ENCODE peak calls at places on chromosomes 13 and 19, in seven cellular contexts. One of them, this sample, is unnamed.

GRCh38 chr19:46725859-46726393 is 9.0 kb upstream of the PRKD2 start:
- DNase-seq in CD8-positive, alpha-beta memory T cell: no peak
- DNase-seq in fibroblast of lung: no peak
- DNase-seq in Peyer's patch: no peak
- DNase-seq in Panc1: no peak
- DNase-seq in lower lobe of right lung: no peak
- DNase-seq in heart right ventricle: no peak
- DNase-seq in this sample: no peak

GRCh38 chr13:66994498-66995365 is 235.4 kb downstream of the PCDH9 start:
- DNase-seq in CD8-positive, alpha-beta memory T cell: no peak
- DNase-seq in fibroblast of lung: no peak
- DNase-seq in Peyer's patch: no peak
- DNase-seq in Panc1: no peak
- DNase-seq in lower lobe of right lung: no peak
- DNase-seq in heart right ventricle: no peak
- DNase-seq in this sample: no peak

GRCh38 chr13:40190656-40191100 is 475.8 kb downstream of the FOXO1 start:
- DNase-seq in CD8-positive, alpha-beta memory T cell: peak
- DNase-seq in fibroblast of lung: peak
- DNase-seq in Peyer's patch: peak
- DNase-seq in Panc1: no peak
- DNase-seq in lower lobe of right lung: no peak
- DNase-seq in heart right ventricle: no peak
- DNase-seq in this sample: no peak

GRCh38 chr19:45402469-45403070 is 2.3 kb downstream of the PPP1R13L start:
- DNase-seq in CD8-positive, alpha-beta memory T cell: no peak
- DNase-seq in fibroblast of lung: peak
- DNase-seq in Peyer's patch: peak
- DNase-seq in Panc1: no peak
- DNase-seq in lower lobe of right lung: peak
- DNase-seq in heart right ventricle: no peak
- DNase-seq in this sample: no peak

GRCh38 chr13:77563110-77563509 is 27.6 kb downstream of the SCEL start:
- DNase-seq in CD8-positive, alpha-beta memory T cell: no peak
- DNase-seq in fibroblast of lung: peak
- DNase-seq in Peyer's patch: no peak
- DNase-seq in Panc1: no peak
- DNase-seq in lower lobe of right lung: no peak
- DNase-seq in heart right ventricle: no peak
- DNase-seq in this sample: no peak

GRCh38 chr19:8373867-8374813 is 10.2 kb downstream of the ANGPTL4 start:
- DNase-seq in CD8-positive, alpha-beta memory T cell: no peak
- DNase-seq in fibroblast of lung: no peak
- DNase-seq in Peyer's patch: peak
- DNase-seq in Panc1: no peak
- DNase-seq in lower lobe of right lung: peak
- DNase-seq in heart right ventricle: no peak
- DNase-seq in this sample: no peak

GRCh38 chr19:40539070-40539469 is 37.6 kb upstream of the SHKBP1 start:
- DNase-seq in CD8-positive, alpha-beta memory T cell: no peak
- DNase-seq in fibroblast of lung: no peak
- DNase-seq in Peyer's patch: no peak
- DNase-seq in Panc1: no peak
- DNase-seq in lower lobe of right lung: no peak
- DNase-seq in heart right ventricle: no peak
- DNase-seq in this sample: no peak

GRCh38 chr13:40502236-40502635 is 164.2 kb downstream of the FOXO1 start:
- DNase-seq in CD8-positive, alpha-beta memory T cell: no peak
- DNase-seq in fibroblast of lung: peak
- DNase-seq in Peyer's patch: no peak
- DNase-seq in Panc1: no peak
- DNase-seq in lower lobe of right lung: no peak
- DNase-seq in heart right ventricle: no peak
- DNase-seq in this sample: no peak

GRCh38 chr19:10894911-10895213 is 23.5 kb downstream of the CARM1 start:
- DNase-seq in CD8-positive, alpha-beta memory T cell: no peak
- DNase-seq in fibroblast of lung: no peak
- DNase-seq in Peyer's patch: no peak
- DNase-seq in Panc1: no peak
- DNase-seq in lower lobe of right lung: no peak
- DNase-seq in heart right ventricle: no peak
- DNase-seq in this sample: no peak

GRCh38 chr13:19089315-19089714 is 92.3 kb downstream of the TUBA3C start:
- DNase-seq in CD8-positive, alpha-beta memory T cell: no peak
- DNase-seq in fibroblast of lung: no peak
- DNase-seq in Peyer's patch: no peak
- DNase-seq in Panc1: no peak
- DNase-seq in lower lobe of right lung: no peak
- DNase-seq in heart right ventricle: no peak
- DNase-seq in this sample: no peak

GRCh38 chr19:55516878-55517620 is 19.9 kb downstream of the SBK2 start:
- DNase-seq in CD8-positive, alpha-beta memory T cell: peak
- DNase-seq in fibroblast of lung: peak
- DNase-seq in Peyer's patch: peak
- DNase-seq in Panc1: peak
- DNase-seq in lower lobe of right lung: peak
- DNase-seq in heart right ventricle: peak
- DNase-seq in this sample: peak

GRCh38 chr19:3014135-3014534 is 14.9 kb downstream of the TLE2 start:
- DNase-seq in CD8-positive, alpha-beta memory T cell: no peak
- DNase-seq in fibroblast of lung: no peak
- DNase-seq in Peyer's patch: no peak
- DNase-seq in Panc1: no peak
- DNase-seq in lower lobe of right lung: no peak
- DNase-seq in heart right ventricle: no peak
- DNase-seq in this sample: no peak

GRCh38 chr19:2824129-2824528 is 4.5 kb downstream of the ZNF554 start:
- DNase-seq in CD8-positive, alpha-beta memory T cell: no peak
- DNase-seq in fibroblast of lung: no peak
- DNase-seq in Peyer's patch: no peak
- DNase-seq in Panc1: no peak
- DNase-seq in lower lobe of right lung: no peak
- DNase-seq in heart right ventricle: no peak
- DNase-seq in this sample: no peak

GRCh38 chr19:6610934-6611370 is 20.0 kb upstream of the CD70 start:
- DNase-seq in CD8-positive, alpha-beta memory T cell: no peak
- DNase-seq in fibroblast of lung: peak
- DNase-seq in Peyer's patch: no peak
- DNase-seq in Panc1: no peak
- DNase-seq in lower lobe of right lung: no peak
- DNase-seq in heart right ventricle: no peak
- DNase-seq in this sample: no peak

GRCh38 chr13:82647540-82647939 is 1234.7 kb downstream of the SLITRK1 start:
- DNase-seq in CD8-positive, alpha-beta memory T cell: no peak
- DNase-seq in fibroblast of lung: no peak
- DNase-seq in Peyer's patch: no peak
- DNase-seq in Panc1: no peak
- DNase-seq in lower lobe of right lung: no peak
- DNase-seq in heart right ventricle: no peak
- DNase-seq in this sample: no peak

GRCh38 chr13:41496420-41497234 is 39.3 kb downstream of the RGCC start:
- DNase-seq in CD8-positive, alpha-beta memory T cell: no peak
- DNase-seq in fibroblast of lung: peak
- DNase-seq in Peyer's patch: no peak
- DNase-seq in Panc1: no peak
- DNase-seq in lower lobe of right lung: no peak
- DNase-seq in heart right ventricle: no peak
- DNase-seq in this sample: peak

GRCh38 chr19:18596752-18597157 is 8.2 kb downstream of the REX1BD start:
- DNase-seq in CD8-positive, alpha-beta memory T cell: no peak
- DNase-seq in fibroblast of lung: no peak
- DNase-seq in Peyer's patch: peak
- DNase-seq in Panc1: no peak
- DNase-seq in lower lobe of right lung: peak
- DNase-seq in heart right ventricle: no peak
- DNase-seq in this sample: no peak

GRCh38 chr13:99572921-99573320 is 71.6 kb downstream of the TM9SF2 start:
- DNase-seq in CD8-positive, alpha-beta memory T cell: no peak
- DNase-seq in fibroblast of lung: peak
- DNase-seq in Peyer's patch: no peak
- DNase-seq in Panc1: no peak
- DNase-seq in lower lobe of right lung: no peak
- DNase-seq in heart right ventricle: no peak
- DNase-seq in this sample: no peak

GRCh38 chr13:73254827-73255226 is 196.0 kb downstream of the KLF5 start:
- DNase-seq in CD8-positive, alpha-beta memory T cell: no peak
- DNase-seq in fibroblast of lung: peak
- DNase-seq in Peyer's patch: no peak
- DNase-seq in Panc1: no peak
- DNase-seq in lower lobe of right lung: no peak
- DNase-seq in heart right ventricle: no peak
- DNase-seq in this sample: no peak

GRCh38 chr13:20526664-20527063 is 1.0 kb upstream of the CRYL1 start:
- DNase-seq in CD8-positive, alpha-beta memory T cell: no peak
- DNase-seq in fibroblast of lung: peak
- DNase-seq in Peyer's patch: no peak
- DNase-seq in Panc1: no peak
- DNase-seq in lower lobe of right lung: no peak
- DNase-seq in heart right ventricle: no peak
- DNase-seq in this sample: no peak

GRCh38 chr19:51075998-51076397 is 6.7 kb downstream of the KLK14 start:
- DNase-seq in CD8-positive, alpha-beta memory T cell: no peak
- DNase-seq in fibroblast of lung: no peak
- DNase-seq in Peyer's patch: no peak
- DNase-seq in Panc1: no peak
- DNase-seq in lower lobe of right lung: no peak
- DNase-seq in heart right ventricle: no peak
- DNase-seq in this sample: no peak

GRCh38 chr13:114136576-114136975 is 4.2 kb upstream of the RASA3 start:
- DNase-seq in CD8-positive, alpha-beta memory T cell: no peak
- DNase-seq in fibroblast of lung: no peak
- DNase-seq in Peyer's patch: no peak
- DNase-seq in Panc1: no peak
- DNase-seq in lower lobe of right lung: no peak
- DNase-seq in heart right ventricle: no peak
- DNase-seq in this sample: no peak

GRCh38 chr13:112905086-112905485 is 63.9 kb upstream of the MCF2L start:
- DNase-seq in CD8-positive, alpha-beta memory T cell: no peak
- DNase-seq in fibroblast of lung: no peak
- DNase-seq in Peyer's patch: no peak
- DNase-seq in Panc1: no peak
- DNase-seq in lower lobe of right lung: no peak
- DNase-seq in heart right ventricle: no peak
- DNase-seq in this sample: no peak
- H3K27ac ChIP-seq in CD8-positive, alpha-beta memory T cell: no peak
- H3K27ac ChIP-seq in fibroblast of lung: no peak
- H3K27ac ChIP-seq in Peyer's patch: no peak
- H3K27ac ChIP-seq in Panc1: no peak
- H3K27ac ChIP-seq in lower lobe of right lung: no peak
- H3K27ac ChIP-seq in heart right ventricle: no peak
- H3K27ac ChIP-seq in this sample: no peak

DNA sequence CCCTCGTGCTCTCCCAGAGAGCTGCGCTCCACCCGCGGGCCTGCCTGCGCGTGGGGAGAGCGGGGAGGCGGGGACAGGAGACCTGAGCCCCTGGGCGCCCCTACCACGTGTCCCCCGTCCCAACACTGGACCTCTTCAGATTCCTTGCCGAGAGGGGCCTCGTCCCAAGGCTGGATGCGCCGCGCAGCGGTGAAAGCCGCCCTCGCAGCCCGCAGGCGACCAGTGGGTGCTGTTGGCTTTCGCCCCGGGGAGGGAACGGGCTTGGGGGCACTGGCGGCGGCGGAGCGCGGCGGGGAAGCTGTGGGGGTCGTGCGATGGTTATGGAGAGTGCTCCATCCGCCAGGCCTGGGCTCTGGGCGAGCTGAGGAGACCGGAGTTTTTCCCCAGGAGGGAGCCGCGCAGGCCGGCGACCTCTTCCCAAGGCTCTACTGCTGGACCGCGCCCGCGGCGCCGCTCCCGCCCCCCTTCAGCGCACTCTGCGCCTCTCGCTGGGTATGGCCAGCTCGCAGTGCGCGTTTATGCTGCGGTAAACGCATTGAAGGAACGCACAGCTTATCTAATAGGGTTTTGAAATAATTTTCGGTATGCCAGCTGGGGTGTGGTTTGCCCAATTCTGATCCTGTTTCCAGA is 17.2 kb upstream of the RNF17 start:
- DNase-seq in CD8-positive, alpha-beta memory T cell: no peak
- DNase-seq in fibroblast of lung: peak
- DNase-seq in Peyer's patch: no peak
- DNase-seq in Panc1: no peak
- DNase-seq in lower lobe of right lung: no peak
- DNase-seq in heart right ventricle: no peak
- DNase-seq in this sample: no peak
- H3K4me3 ChIP-seq in CD8-positive, alpha-beta memory T cell: no peak
- H3K4me3 ChIP-seq in fibroblast of lung: no peak
- H3K4me3 ChIP-seq in Peyer's patch: no peak
- H3K4me3 ChIP-seq in Panc1: peak
- H3K4me3 ChIP-seq in lower lobe of right lung: peak
- H3K4me3 ChIP-seq in heart right ventricle: no peak
- H3K4me3 ChIP-seq in this sample: no peak

DNA sequence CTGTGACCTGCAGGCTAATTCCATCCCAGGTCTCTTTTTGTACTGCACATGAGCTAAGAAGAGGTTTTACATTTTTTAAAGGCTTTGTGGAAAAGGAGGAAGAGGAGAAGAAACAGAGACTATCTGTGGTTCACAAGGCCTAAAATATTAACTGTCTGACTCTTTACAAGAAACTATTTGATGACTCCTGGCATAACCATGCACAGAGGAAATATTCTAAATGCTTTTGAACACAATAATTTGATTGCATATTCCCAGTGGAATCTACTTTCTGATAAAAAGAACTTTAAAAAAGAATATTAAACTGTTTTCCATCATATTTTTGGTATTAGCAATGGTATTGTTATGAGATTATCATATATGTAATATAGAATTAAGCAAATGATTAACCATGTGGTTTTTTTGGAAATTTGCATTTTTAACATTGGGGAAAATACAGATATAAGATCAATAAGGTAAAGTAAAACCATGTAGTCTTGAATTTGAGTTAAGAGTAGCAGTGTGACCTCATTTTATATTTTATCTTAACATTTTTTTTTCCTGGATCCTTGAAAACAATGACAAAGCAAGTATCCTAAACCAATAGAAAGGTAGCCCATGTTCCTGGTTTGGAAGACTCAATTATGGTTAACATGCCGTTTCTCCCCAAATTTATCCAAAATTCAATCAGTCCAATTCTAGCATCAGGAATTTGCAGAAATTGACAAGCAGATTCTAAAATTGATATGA is 251.0 kb downstream of the UQCRFS1 start:
- DNase-seq in CD8-positive, alpha-beta memory T cell: no peak
- DNase-seq in fibroblast of lung: peak
- DNase-seq in Peyer's patch: no peak
- DNase-seq in Panc1: no peak
- DNase-seq in lower lobe of right lung: no peak
- DNase-seq in heart right ventricle: no peak
- DNase-seq in this sample: no peak
- H3K27ac ChIP-seq in CD8-positive, alpha-beta memory T cell: no peak
- H3K27ac ChIP-seq in fibroblast of lung: peak
- H3K27ac ChIP-seq in Peyer's patch: no peak
- H3K27ac ChIP-seq in Panc1: no peak
- H3K27ac ChIP-seq in lower lobe of right lung: no peak
- H3K27ac ChIP-seq in heart right ventricle: no peak
- H3K27ac ChIP-seq in this sample: peak

DNA sequence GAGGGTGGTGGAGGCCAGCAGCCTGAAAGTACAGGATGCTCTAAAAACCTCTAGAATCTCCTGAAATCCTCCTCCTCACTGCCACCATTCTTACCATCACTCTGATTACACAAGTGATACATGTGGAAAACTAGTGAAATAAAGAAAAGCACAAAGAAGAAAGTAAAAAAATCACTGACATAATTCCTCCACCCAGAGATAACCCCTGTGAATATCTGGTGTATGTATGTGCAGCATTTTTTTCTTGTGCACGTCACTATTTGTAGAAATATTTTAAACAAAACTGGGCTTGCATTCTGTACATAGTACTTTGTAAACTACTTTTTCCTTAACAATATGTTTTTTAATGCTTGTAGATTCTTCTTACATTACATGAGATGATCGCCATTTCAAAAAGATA is 73.2 kb downstream of the CDADC1 start:
- DNase-seq in CD8-positive, alpha-beta memory T cell: no peak
- DNase-seq in fibroblast of lung: no peak
- DNase-seq in Peyer's patch: no peak
- DNase-seq in Panc1: no peak
- DNase-seq in lower lobe of right lung: no peak
- DNase-seq in heart right ventricle: no peak
- DNase-seq in this sample: no peak
- H3K4me3 ChIP-seq in CD8-positive, alpha-beta memory T cell: no peak
- H3K4me3 ChIP-seq in fibroblast of lung: no peak
- H3K4me3 ChIP-seq in Peyer's patch: no peak
- H3K4me3 ChIP-seq in Panc1: no peak
- H3K4me3 ChIP-seq in lower lobe of right lung: no peak
- H3K4me3 ChIP-seq in heart right ventricle: no peak
- H3K4me3 ChIP-seq in this sample: no peak